ENCODE peak calls at places on chromosome 13, in five cellular contexts. X is psoas muscle; H is KG1; B is activated T-cell treated with anti-CD3 and anti-CD28 coated beads, Interleukin-2, amount 50 U/mL, for 72 hours; R is Jurkat, Clone E6-1. C is an unnamed sample.

GRCh38 chr13:33351324-33351723 is 65.8 kb upstream of the STARD13 start:
- DNase-seq in R (no peak), B (no peak), X (no peak), H (no peak), C (no peak)

GRCh38 chr13:57270493-57270892 is 103.5 kb downstream of the PRR20E start:
- DNase-seq in R (no peak), X (no peak), B (no peak), H (no peak), C (no peak)

GRCh38 chr13:108266316-108266936 is 3.1 kb upstream of the TNFSF13B start:
- DNase-seq in X (no peak), H (peak; percentile 65), R (no peak), B (no peak), C (peak; percentile 22)

GRCh38 chr13:33606692-33607091 is 211.3 kb upstream of the RFC3 start:
- DNase-seq in H (no peak), R (no peak), B (no peak), X (no peak), C (no peak)

GRCh38 chr13:65302691-65303090 is 1927.4 kb downstream of the PCDH9 start:
- DNase-seq in H (no peak), R (no peak), B (no peak), X (no peak), C (no peak)

GRCh38 chr13:32164622-32165268 is 133.2 kb downstream of the FRY start:
- DNase-seq in B (peak; percentile 11), H (no peak), R (peak; percentile 76), X (no peak), C (peak; percentile 55)

GRCh38 chr13:110304256-110304655 is 2.7 kb downstream of the COL4A1 start:
- DNase-seq in R (no peak), X (no peak), B (no peak), H (no peak), C (no peak)

GRCh38 chr13:42354246-42355117 is 82.5 kb downstream of the AKAP11 start:
- DNase-seq in R (peak; percentile 87), B (peak; percentile 67), X (no peak), H (peak; percentile 8), C (no peak)

GRCh38 chr13:44044544-44045178 is 165.0 kb downstream of the LACC1 start:
- DNase-seq in H (no peak), X (no peak), B (no peak), R (no peak), C (no peak)

GRCh38 chr13:48216204-48216711 is 16.7 kb upstream of the ITM2B start:
- DNase-seq in H (no peak), X (no peak), B (no peak), R (no peak), C (no peak)

GRCh38 chr13:75704194-75704941 is 68.2 kb downstream of the LMO7 start:
- DNase-seq in R (no peak), H (no peak), B (no peak), X (no peak), C (peak; percentile 57)

GRCh38 chr13:73521970-73522549 is 463.3 kb downstream of the KLF5 start:
- DNase-seq in R (no peak), X (no peak), H (no peak), B (no peak), C (no peak)

GRCh38 chr13:79283742-79284141 is 122.3 kb downstream of the RBM26 start:
- DNase-seq in B (no peak), R (no peak), X (no peak), H (no peak), C (no peak)

GRCh38 chr13:96020155-96020575 is 33.0 kb downstream of the UGGT2 start:
- DNase-seq in R (peak; percentile 55), X (no peak), B (no peak), H (peak; percentile 18), C (peak; percentile 81)

GRCh38 chr13:89955773-89956172 is 1391.7 kb upstream of the MIR17HG start:
- DNase-seq in H (no peak), R (no peak), X (no peak), B (no peak), C (no peak)

GRCh38 chr13:35470671-35471465 is 5.6 kb downstream of the MAB21L1 start:
- DNase-seq in B (peak; percentile 2), X (peak; percentile 54), H (no peak), R (no peak), C (no peak)

GRCh38 chr13:103140001-103140671 is 73.9 kb upstream of the SLC10A2 start:
- DNase-seq in B (no peak), H (peak; percentile 5), R (peak; percentile 27), X (no peak), C (no peak)

GRCh38 chr13:25836709-25837316 is 215.0 kb downstream of the SHISA2 start:
- DNase-seq in B (no peak), H (no peak), X (no peak), R (no peak), C (no peak)

GRCh38 chr13:70890289-70890688 is 782.0 kb upstream of the KLHL1 start:
- DNase-seq in R (no peak), H (no peak), X (no peak), B (no peak), C (no peak)

GRCh38 chr13:30730526-30730925 is 4.8 kb upstream of the ALOX5AP start:
- DNase-seq in B (no peak), X (no peak), H (no peak), R (no peak), C (no peak)

GRCh38 chr13:45500492-45501174 is 35.9 kb downstream of the COG3 start:
- DNase-seq in H (no peak), X (no peak), B (no peak), R (no peak), C (peak; percentile 58)

GRCh38 chr13:26623125-26623524 is 65.6 kb downstream of the WASF3 start:
- DNase-seq in R (no peak), B (no peak), X (no peak), H (no peak), C (no peak)

GRCh38 chr13:93328943-93329342 is 102.3 kb downstream of the GPC6 start:
- DNase-seq in B (no peak), X (no peak), R (no peak), H (no peak), C (no peak)

GRCh38 chr13:27194895-27195764 is 23.5 kb upstream of the USP12 start:
- DNase-seq in B (peak; percentile 20), X (no peak), H (no peak), R (no peak), C (no peak)

GRCh38 chr13:30319130-30319529 is 11.8 kb upstream of the KATNAL1 start:
- DNase-seq in B (no peak), H (no peak), X (no peak), R (no peak), C (no peak)

GRCh38 chr13:43058836-43059235 is 35.5 kb downstream of the DNAJC15 start:
- DNase-seq in H (no peak), B (no peak), X (no peak), R (no peak), C (no peak)

GRCh38 chr13:98570929-98571372 is 6.0 kb downstream of the STK24 start:
- DNase-seq in H (no peak), R (peak; percentile 49), B (peak; percentile 45), X (no peak), C (peak; percentile 59)

GRCh38 chr13:97432232-97432916 is 1.6 kb upstream of the RAP2A start:
- DNase-seq in B (no peak), H (no peak), X (no peak), R (no peak), C (no peak)

GRCh38 chr13:20241593-20241992 is 9.5 kb upstream of the GJB6 start:
- DNase-seq in B (no peak), H (no peak), R (no peak), X (no peak), C (no peak)

GRCh38 chr13:108959254-108959653 is 329.8 kb downstream of the MYO16 start:
- DNase-seq in H (no peak), B (no peak), R (no peak), X (no peak), C (peak; percentile 44)

GRCh38 chr13:34993470-34993869 is 51.4 kb downstream of the NBEA start:
- DNase-seq in B (no peak), R (no peak), X (no peak), H (no peak), C (no peak)

GRCh38 chr13:26629260-26629659 is 71.8 kb downstream of the WASF3 start:
- DNase-seq in X (no peak), H (peak; percentile 25), B (no peak), R (no peak), C (no peak)

GRCh38 chr13:30978981-30979956 is 46.8 kb downstream of the TEX26 start:
- DNase-seq in X (no peak), H (no peak), B (peak; percentile 54), R (peak; percentile 15), C (peak; percentile 34)

C was measured in dermis microvascular lymphatic vessel endothelial cell.